ENCODE peak calls at places on chromosomes 12 and 14, in seven cellular contexts. G is CD8-positive, alpha-beta memory T cell; H is endodermal cell; L is transverse colon; Z is sigmoid colon; U is neural progenitor cell; Q is stomach. C is an unnamed sample. For H3K4me1, the result is how much of the 10 kb centered on the place peaks cover.

GRCh38 chr12:93571360-93571853 is 1.1 kb upstream of the SOCS2 start:
- DNase-seq in G (peak), H (peak), L (peak), Z (peak), U (peak), Q (peak), C (peak)

GRCh38 chr14:97706814-97707213 is 909.6 kb downstream of the VRK1 start:
- DNase-seq in G (no peak), H (no peak), L (no peak), Z (no peak), U (no peak), Q (no peak), C (no peak)

GRCh38 chr12:123261196-123261595 is 10.5 kb downstream of the CDK2AP1 start:
- DNase-seq in G (no peak), H (no peak), L (no peak), Z (no peak), U (peak), Q (no peak), C (no peak)

GRCh38 chr12:12628013-12628412 is 16.3 kb downstream of the CREBL2 start:
- DNase-seq in G (no peak), H (no peak), L (no peak), Z (no peak), U (no peak), Q (no peak), C (peak)

GRCh38 chr14:100747021-100747586 is 20.4 kb downstream of the DLK1 start:
- DNase-seq in G (no peak), H (peak), L (no peak), Z (peak), U (no peak), Q (no peak), C (peak)

GRCh38 chr12:112170376-112170775 is 45.0 kb downstream of the TRAFD1 start:
- DNase-seq in G (peak), H (peak), L (no peak), Z (no peak), U (peak), Q (no peak), C (peak)

GRCh38 chr14:37889087-37889486 is 293.7 kb downstream of the TTC6 start:
- DNase-seq in G (no peak), H (peak), L (no peak), Z (no peak), U (no peak), Q (no peak), C (no peak)

GRCh38 chr12:90652280-90652679 is 302.7 kb downstream of the CCER1 start:
- DNase-seq in G (no peak), H (no peak), L (no peak), Z (no peak), U (peak), Q (no peak), C (no peak)

GRCh38 chr14:72033331-72033730 is 101.1 kb downstream of the RGS6 start:
- DNase-seq in G (no peak), H (no peak), L (no peak), Z (no peak), U (no peak), Q (no peak), C (no peak)

GRCh38 chr14:58599145-58599544 is 38.6 kb upstream of the DACT1 start:
- DNase-seq in G (no peak), H (no peak), L (no peak), Z (no peak), U (no peak), Q (no peak), C (no peak)

GRCh38 chr12:80373666-80374065 is 70.4 kb upstream of the PTPRQ start:
- DNase-seq in G (no peak), H (no peak), L (no peak), Z (no peak), U (no peak), Q (no peak), C (no peak)

GRCh38 chr12:4274396-4274959 is 916 bp downstream of the CCND2 start:
- DNase-seq in G (peak), H (peak), L (no peak), Z (peak), U (peak), Q (no peak), C (no peak)

DNA sequence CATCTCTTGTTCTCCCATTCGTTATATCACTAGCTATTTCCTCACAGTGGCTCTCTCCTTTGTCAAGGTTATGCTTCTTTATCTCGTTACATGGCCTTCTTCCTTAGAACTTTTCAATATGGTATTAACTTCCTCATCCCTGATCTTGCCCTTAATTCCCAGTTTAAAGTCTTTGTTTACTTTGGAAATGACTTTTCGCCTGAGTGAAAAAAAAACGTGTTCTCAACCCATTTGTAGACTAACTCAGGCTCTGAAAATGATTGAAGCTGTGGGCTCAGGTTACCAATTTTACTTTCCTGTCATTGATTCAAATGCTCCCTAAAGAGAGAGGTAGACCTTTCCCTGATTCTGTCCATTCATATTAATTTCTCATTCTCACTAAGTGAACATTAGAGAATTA is 135.2 kb downstream of the NUBPL start:
- DNase-seq in G (no peak), H (no peak), L (no peak), Z (no peak), U (no peak), Q (no peak), C (no peak)
- H3K4me1 ChIP-seq in G (under half), H (under half), L (under half), Z (under half), U (under half), Q (under half), C (under half)

GRCh38 chr14:73460691-73461127 is 2.4 kb upstream of the NUMB start:
- DNase-seq in G (no peak), H (peak), L (no peak), Z (no peak), U (no peak), Q (no peak), C (no peak)

GRCh38 chr14:73457935-73458218 is 469 bp downstream of the NUMB start:
- DNase-seq in G (no peak), H (no peak), L (peak), Z (no peak), U (no peak), Q (peak), C (peak)

GRCh38 chr14:73455294-73455693 is 3.1 kb downstream of the NUMB start:
- DNase-seq in G (no peak), H (no peak), L (no peak), Z (no peak), U (no peak), Q (no peak), C (no peak)

GRCh38 chr14:73458219-73458976 is at the start of gene NUMB:
- DNase-seq in G (peak), H (peak), L (peak), Z (peak), U (peak), Q (peak), C (peak)

GRCh38 chr14:73457050-73457934 is 1.1 kb downstream of the NUMB start:
- DNase-seq in G (peak), H (peak), L (no peak), Z (peak), U (peak), Q (peak), C (peak)
- H3K27ac ChIP-seq in G (peak), H (no peak), L (peak), Z (peak), U (peak), Q (peak), C (no peak)

GRCh38 chr14:74577948-74578275 is 34.1 kb downstream of the LTBP2 start:
- DNase-seq in G (no peak), H (no peak), L (no peak), Z (peak), U (no peak), Q (no peak), C (no peak)

GRCh38 chr14:74578479-74578878 is 33.6 kb downstream of the LTBP2 start:
- DNase-seq in G (no peak), H (no peak), L (no peak), Z (peak), U (no peak), Q (no peak), C (no peak)

GRCh38 chr14:74579447-74580274 is 32.4 kb downstream of the LTBP2 start:
- DNase-seq in G (peak), H (no peak), L (no peak), Z (peak), U (no peak), Q (no peak), C (peak)

GRCh38 chr14:74582910-74583581 is 29.0 kb downstream of the LTBP2 start:
- DNase-seq in G (no peak), H (no peak), L (no peak), Z (peak), U (no peak), Q (peak), C (no peak)

DNA sequence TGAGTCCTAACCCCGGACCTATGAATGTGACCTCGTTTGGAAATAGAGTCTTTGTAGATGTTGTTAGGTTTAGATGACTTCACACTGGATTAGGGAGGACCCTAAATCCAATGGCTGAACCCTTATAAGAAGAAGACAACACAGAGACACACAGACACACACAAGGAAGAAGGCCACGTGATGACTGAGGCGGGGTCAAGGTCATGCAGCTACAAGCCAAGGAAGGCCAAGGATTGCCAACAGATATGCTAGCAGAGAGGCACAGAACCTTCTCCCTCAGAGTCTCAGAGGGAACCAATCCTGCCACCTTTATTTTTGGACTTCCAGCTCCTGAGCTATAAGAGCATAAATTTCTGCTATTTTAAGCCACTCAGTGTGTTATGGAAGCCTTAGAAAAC is 31.8 kb downstream of the LTBP2 start:
- DNase-seq in G (no peak), H (no peak), L (no peak), Z (no peak), U (no peak), Q (no peak), C (no peak)
- H3K4me1 ChIP-seq in G (under half), H (under half), L (under half), Z (under half), U (under half), Q (under half), C (under half)

DNA sequence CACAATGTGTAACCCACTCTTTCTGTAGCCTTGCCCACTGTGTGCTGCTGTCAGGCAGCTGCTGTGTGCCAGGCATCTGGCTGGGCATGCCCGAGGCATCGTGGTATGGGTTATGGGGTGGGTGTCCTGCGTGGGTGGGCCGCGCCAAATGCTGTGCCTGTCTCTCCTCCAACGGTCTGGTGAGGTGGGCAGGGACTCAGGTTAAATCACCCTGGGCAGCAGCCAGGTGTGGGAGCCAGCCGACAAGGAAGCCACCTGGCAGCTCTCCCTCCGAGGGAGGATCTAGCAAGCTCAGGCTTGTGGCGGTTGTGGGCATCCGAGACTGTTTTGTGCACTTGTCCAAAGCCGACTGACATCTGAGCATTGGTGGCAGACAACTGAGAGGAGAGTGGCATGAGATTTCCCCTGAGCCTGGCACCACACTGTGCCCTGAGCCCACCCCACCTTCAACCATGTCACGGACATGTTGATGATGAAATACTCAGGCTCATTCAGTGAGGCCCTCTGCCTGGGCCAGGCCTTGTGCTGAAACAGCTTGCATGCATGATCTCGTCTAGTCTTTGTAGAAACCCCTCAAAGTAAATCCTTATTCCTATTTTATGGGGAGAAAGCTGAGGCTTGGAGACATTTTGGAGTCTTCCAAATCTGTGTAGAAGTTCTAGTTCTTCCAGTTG is 181.8 kb upstream of the MYL2 start:
- DNase-seq in G (no peak), H (no peak), L (no peak), Z (no peak), U (no peak), Q (no peak), C (no peak)
- H3K27ac ChIP-seq in G (no peak), H (no peak), L (no peak), Z (no peak), U (no peak), Q (no peak), C (no peak)

GRCh38 chr12:27571463-27571862 is 47.5 kb downstream of the PPFIBP1 start:
- DNase-seq in G (no peak), H (no peak), L (no peak), Z (no peak), U (no peak), Q (no peak), C (peak)
- H3K4me1 ChIP-seq in G (under half), H (under half), L (under half), Z (under half), U (under half), Q (under half), C (half or more)

GRCh38 chr12:6779667-6780459 is 7.5 kb downstream of the LAG3 start:
- DNase-seq in G (no peak), H (no peak), L (no peak), Z (no peak), U (no peak), Q (no peak), C (no peak)

GRCh38 chr12:6777386-6777785 is 5.1 kb downstream of the LAG3 start:
- DNase-seq in G (no peak), H (no peak), L (no peak), Z (no peak), U (no peak), Q (no peak), C (no peak)

GRCh38 chr12:6780573-6780972 is 8.3 kb downstream of the LAG3 start:
- DNase-seq in G (no peak), H (peak), L (no peak), Z (no peak), U (no peak), Q (no peak), C (no peak)

GRCh38 chr12:6778212-6778570 is 5.9 kb downstream of the LAG3 start:
- DNase-seq in G (no peak), H (peak), L (peak), Z (peak), U (peak), Q (no peak), C (no peak)

GRCh38 chr12:6778571-6779550 is 6.5 kb downstream of the LAG3 start:
- DNase-seq in G (peak), H (peak), L (peak), Z (peak), U (peak), Q (peak), C (peak)
- H3K27ac ChIP-seq in G (no peak), H (peak), L (peak), Z (peak), U (peak), Q (peak), C (no peak)

GRCh38 chr12:116712458-116713303 is 25.2 kb downstream of the SPRING1 start:
- DNase-seq in G (no peak), H (no peak), L (no peak), Z (no peak), U (no peak), Q (no peak), C (no peak)
- H3K4me1 ChIP-seq in G (under half), H (under half), L (under half), Z (under half), U (under half), Q (under half), C (under half)

DNA sequence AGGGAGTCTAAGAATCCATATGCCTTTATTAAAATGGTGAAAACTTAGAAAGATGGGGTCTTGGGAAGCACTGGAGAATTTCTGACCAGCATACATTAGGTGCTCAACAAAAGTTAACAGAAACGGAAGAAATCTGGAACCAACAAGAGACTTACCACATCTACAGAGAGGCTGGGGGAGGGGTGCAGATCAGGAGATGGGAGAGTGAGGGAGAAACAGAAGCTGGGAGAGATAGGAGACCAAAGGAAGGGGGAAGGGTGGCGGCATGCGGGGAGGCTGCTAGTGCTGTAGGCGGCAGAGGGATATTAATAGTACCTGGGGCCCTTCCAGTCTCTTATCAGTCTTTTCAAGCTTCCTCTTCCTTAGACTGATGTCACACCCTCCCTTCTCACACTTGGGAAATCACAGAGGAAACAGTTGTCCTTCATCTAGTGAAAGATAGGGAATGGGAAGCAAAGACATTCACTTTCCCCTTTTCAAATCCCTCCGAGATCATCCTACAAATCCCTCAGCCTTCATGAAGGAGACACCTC is 18.1 kb downstream of the ZBTB39 start:
- DNase-seq in G (no peak), H (peak), L (no peak), Z (no peak), U (no peak), Q (no peak), C (peak)
- H3K27ac ChIP-seq in G (no peak), H (no peak), L (no peak), Z (no peak), U (no peak), Q (no peak), C (no peak)

GRCh38 chr12:47274725-47275124 is 195.0 kb upstream of the AMIGO2 start:
- DNase-seq in G (no peak), H (no peak), L (no peak), Z (no peak), U (no peak), Q (no peak), C (no peak)
- H3K4me1 ChIP-seq in G (half or more), H (under half), L (under half), Z (under half), U (under half), Q (under half), C (half or more)

GRCh38 chr12:54033106-54033979 is 493 bp downstream of the HOXC5 start:
- DNase-seq in G (no peak), H (peak), L (no peak), Z (no peak), U (peak), Q (peak), C (no peak)

GRCh38 chr12:54032627-54033100 is at the start of gene HOXC5:
- DNase-seq in G (peak), H (peak), L (peak), Z (peak), U (peak), Q (peak), C (peak)

GRCh38 chr12:54030889-54031860 is 1.7 kb upstream of the HOXC5 start:
- DNase-seq in G (no peak), H (peak), L (no peak), Z (no peak), U (peak), Q (no peak), C (no peak)

GRCh38 chr12:54030442-54030801 is 2.2 kb downstream of the HOXC6 start:
- DNase-seq in G (no peak), H (no peak), L (no peak), Z (no peak), U (no peak), Q (no peak), C (no peak)

GRCh38 chr12:54032220-54032619 is 630 bp upstream of the HOXC5 start:
- DNase-seq in G (no peak), H (peak), L (no peak), Z (no peak), U (no peak), Q (no peak), C (no peak)
- H3K27ac ChIP-seq in G (no peak), H (no peak), L (no peak), Z (no peak), U (no peak), Q (no peak), C (no peak)

C was measured in SJSA1.